ENCODE peak calls at places on chromosomes 5 and 9, in six cellular contexts. One of them, this sample, is unnamed. For H3K4me1, the result is how much of the 10 kb centered on the place peaks cover.

GRCh38 chr9:35981704-35982103 is 23.8 kb upstream of the OR2S2 start:
- DNase-seq in tibial artery: no peak
- DNase-seq in OCI-LY7: peak
- DNase-seq in mammary epithelial cell: no peak
- DNase-seq in naive thymus-derived CD4-positive, alpha-beta T cell: no peak
- DNase-seq in astrocyte: no peak
- DNase-seq in this sample: no peak

GRCh38 chr5:53027913-53028312 is 38.8 kb downstream of the ITGA2 start:
- DNase-seq in tibial artery: peak
- DNase-seq in OCI-LY7: no peak
- DNase-seq in mammary epithelial cell: peak
- DNase-seq in naive thymus-derived CD4-positive, alpha-beta T cell: no peak
- DNase-seq in astrocyte: peak
- DNase-seq in this sample: peak

GRCh38 chr9:11874414-11874813 is 818.8 kb upstream of the TYRP1 start:
- DNase-seq in tibial artery: no peak
- DNase-seq in OCI-LY7: no peak
- DNase-seq in mammary epithelial cell: no peak
- DNase-seq in naive thymus-derived CD4-positive, alpha-beta T cell: no peak
- DNase-seq in astrocyte: no peak
- DNase-seq in this sample: no peak

GRCh38 chr5:177402271-177403043 is 2.0 kb upstream of the PFN3 start:
- DNase-seq in tibial artery: no peak
- DNase-seq in OCI-LY7: no peak
- DNase-seq in mammary epithelial cell: peak
- DNase-seq in naive thymus-derived CD4-positive, alpha-beta T cell: peak
- DNase-seq in astrocyte: peak
- DNase-seq in this sample: peak

GRCh38 chr9:106287108-106287631 is 575.8 kb upstream of the ZNF462 start:
- DNase-seq in tibial artery: no peak
- DNase-seq in OCI-LY7: no peak
- DNase-seq in mammary epithelial cell: peak
- DNase-seq in naive thymus-derived CD4-positive, alpha-beta T cell: no peak
- DNase-seq in astrocyte: no peak
- DNase-seq in this sample: peak

GRCh38 chr9:130662099-130662926 is 2.1 kb upstream of the PRDM12 start:
- DNase-seq in tibial artery: no peak
- DNase-seq in OCI-LY7: no peak
- DNase-seq in mammary epithelial cell: no peak
- DNase-seq in naive thymus-derived CD4-positive, alpha-beta T cell: no peak
- DNase-seq in astrocyte: no peak
- DNase-seq in this sample: no peak

GRCh38 chr9:82513242-82513750 is 524.7 kb downstream of the SPATA31D1 start:
- DNase-seq in tibial artery: no peak
- DNase-seq in OCI-LY7: no peak
- DNase-seq in mammary epithelial cell: no peak
- DNase-seq in naive thymus-derived CD4-positive, alpha-beta T cell: no peak
- DNase-seq in astrocyte: peak
- DNase-seq in this sample: no peak

GRCh38 chr5:74259572-74259971 is 381.0 kb downstream of the ENC1 start:
- DNase-seq in tibial artery: no peak
- DNase-seq in OCI-LY7: no peak
- DNase-seq in mammary epithelial cell: no peak
- DNase-seq in naive thymus-derived CD4-positive, alpha-beta T cell: no peak
- DNase-seq in astrocyte: no peak
- DNase-seq in this sample: no peak

GRCh38 chr5:135491552-135492318 is 39.6 kb upstream of the TIFAB start:
- DNase-seq in tibial artery: no peak
- DNase-seq in OCI-LY7: no peak
- DNase-seq in mammary epithelial cell: peak
- DNase-seq in naive thymus-derived CD4-positive, alpha-beta T cell: no peak
- DNase-seq in astrocyte: no peak
- DNase-seq in this sample: no peak

GRCh38 chr5:6551287-6551954 is 81.4 kb downstream of the NSUN2 start:
- DNase-seq in tibial artery: no peak
- DNase-seq in OCI-LY7: no peak
- DNase-seq in mammary epithelial cell: no peak
- DNase-seq in naive thymus-derived CD4-positive, alpha-beta T cell: no peak
- DNase-seq in astrocyte: peak
- DNase-seq in this sample: peak

GRCh38 chr9:94919376-94920098 is 193.0 kb downstream of the AOPEP start:
- DNase-seq in tibial artery: no peak
- DNase-seq in OCI-LY7: no peak
- DNase-seq in mammary epithelial cell: peak
- DNase-seq in naive thymus-derived CD4-positive, alpha-beta T cell: no peak
- DNase-seq in astrocyte: peak
- DNase-seq in this sample: peak

GRCh38 chr5:173733831-173734491 is 117.5 kb upstream of the BOD1 start:
- DNase-seq in tibial artery: no peak
- DNase-seq in OCI-LY7: peak
- DNase-seq in mammary epithelial cell: no peak
- DNase-seq in naive thymus-derived CD4-positive, alpha-beta T cell: no peak
- DNase-seq in astrocyte: no peak
- DNase-seq in this sample: no peak

GRCh38 chr5:89878140-89878570 is 531.4 kb downstream of the CETN3 start:
- DNase-seq in tibial artery: no peak
- DNase-seq in OCI-LY7: no peak
- DNase-seq in mammary epithelial cell: peak
- DNase-seq in naive thymus-derived CD4-positive, alpha-beta T cell: no peak
- DNase-seq in astrocyte: peak
- DNase-seq in this sample: peak

GRCh38 chr9:132059351-132059750 is 20.3 kb downstream of the MED27 start:
- DNase-seq in tibial artery: no peak
- DNase-seq in OCI-LY7: no peak
- DNase-seq in mammary epithelial cell: no peak
- DNase-seq in naive thymus-derived CD4-positive, alpha-beta T cell: no peak
- DNase-seq in astrocyte: no peak
- DNase-seq in this sample: no peak

DNA sequence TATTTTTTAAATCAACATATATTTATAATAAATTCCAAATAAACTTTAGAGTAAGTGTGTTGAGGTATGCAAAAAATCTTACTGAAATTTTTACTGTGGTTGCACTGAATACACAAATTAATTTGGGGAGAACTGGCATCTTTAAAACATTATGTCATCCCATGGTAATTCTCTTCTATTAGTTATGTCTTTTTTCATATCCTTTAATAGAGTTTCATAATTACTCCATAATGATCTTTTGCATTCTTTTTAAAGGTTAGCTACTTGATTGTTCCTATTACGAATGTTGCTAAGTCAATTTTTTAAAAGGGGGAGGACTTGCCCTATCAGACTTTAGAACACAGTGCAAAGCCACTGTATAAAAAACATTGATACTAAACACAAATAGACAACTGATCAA is 26.8 kb downstream of the SSBP2 start:
- DNase-seq in tibial artery: no peak
- DNase-seq in OCI-LY7: no peak
- DNase-seq in mammary epithelial cell: no peak
- DNase-seq in naive thymus-derived CD4-positive, alpha-beta T cell: no peak
- DNase-seq in astrocyte: no peak
- DNase-seq in this sample: no peak
- H3K4me1 ChIP-seq in tibial artery: under half
- H3K4me1 ChIP-seq in OCI-LY7: under half
- H3K4me1 ChIP-seq in mammary epithelial cell: under half
- H3K4me1 ChIP-seq in naive thymus-derived CD4-positive, alpha-beta T cell: under half
- H3K4me1 ChIP-seq in astrocyte: under half
- H3K4me1 ChIP-seq in this sample: under half

DNA sequence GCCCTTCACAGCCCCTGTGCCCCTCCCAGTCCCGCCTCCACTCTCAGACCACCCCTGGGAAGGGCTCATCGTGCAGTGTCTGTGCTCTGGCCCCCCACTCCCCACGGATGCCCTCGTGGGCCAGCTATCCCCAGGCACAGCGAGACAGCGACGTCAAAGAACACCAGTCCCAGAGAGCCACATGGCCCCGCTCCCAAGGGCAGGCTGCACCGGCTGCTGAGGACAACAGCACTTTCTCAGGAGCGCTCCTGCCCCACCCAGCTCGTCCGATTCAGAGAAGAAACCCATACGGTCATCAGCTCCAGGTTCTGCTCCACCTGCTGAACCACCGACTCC is 4.8 kb upstream of the SNAPC4 start:
- DNase-seq in tibial artery: no peak
- DNase-seq in OCI-LY7: no peak
- DNase-seq in mammary epithelial cell: no peak
- DNase-seq in naive thymus-derived CD4-positive, alpha-beta T cell: no peak
- DNase-seq in astrocyte: no peak
- DNase-seq in this sample: no peak
- H3K4me1 ChIP-seq in tibial artery: under half
- H3K4me1 ChIP-seq in OCI-LY7: under half
- H3K4me1 ChIP-seq in mammary epithelial cell: under half
- H3K4me1 ChIP-seq in naive thymus-derived CD4-positive, alpha-beta T cell: under half
- H3K4me1 ChIP-seq in astrocyte: under half
- H3K4me1 ChIP-seq in this sample: under half

DNA sequence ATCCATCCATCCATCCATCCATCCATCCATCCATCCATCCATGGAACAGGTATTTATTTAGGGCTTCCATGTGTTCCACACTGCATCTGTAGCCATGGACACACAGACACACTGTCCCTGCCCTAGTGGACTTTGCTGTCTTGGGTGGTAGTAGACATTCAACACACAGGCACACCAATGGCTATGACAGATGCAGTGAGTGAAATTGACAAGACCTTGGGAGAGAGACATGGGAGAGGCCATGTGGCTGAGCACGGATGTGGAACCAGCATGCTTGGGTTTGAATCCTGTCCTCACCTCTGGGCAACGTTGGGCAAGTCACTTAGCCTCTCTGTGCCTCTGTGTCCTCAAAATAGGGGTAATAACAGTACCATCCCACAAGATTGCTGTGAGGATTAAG is 45.3 kb downstream of the STOM start:
- DNase-seq in tibial artery: no peak
- DNase-seq in OCI-LY7: no peak
- DNase-seq in mammary epithelial cell: no peak
- DNase-seq in naive thymus-derived CD4-positive, alpha-beta T cell: no peak
- DNase-seq in astrocyte: no peak
- DNase-seq in this sample: no peak
- H3K4me1 ChIP-seq in tibial artery: under half
- H3K4me1 ChIP-seq in OCI-LY7: under half
- H3K4me1 ChIP-seq in mammary epithelial cell: under half
- H3K4me1 ChIP-seq in naive thymus-derived CD4-positive, alpha-beta T cell: under half
- H3K4me1 ChIP-seq in astrocyte: under half
- H3K4me1 ChIP-seq in this sample: half or more

GRCh38 chr5:167576928-167577327 is 714.5 kb upstream of the WWC1 start:
- DNase-seq in tibial artery: no peak
- DNase-seq in OCI-LY7: no peak
- DNase-seq in mammary epithelial cell: no peak
- DNase-seq in naive thymus-derived CD4-positive, alpha-beta T cell: no peak
- DNase-seq in astrocyte: no peak
- DNase-seq in this sample: no peak

GRCh38 chr5:167579701-167580045 is 711.8 kb upstream of the WWC1 start:
- DNase-seq in tibial artery: no peak
- DNase-seq in OCI-LY7: no peak
- DNase-seq in mammary epithelial cell: no peak
- DNase-seq in naive thymus-derived CD4-positive, alpha-beta T cell: no peak
- DNase-seq in astrocyte: peak
- DNase-seq in this sample: no peak

GRCh38 chr5:167578977-167579700 is 712.3 kb upstream of the WWC1 start:
- DNase-seq in tibial artery: no peak
- DNase-seq in OCI-LY7: no peak
- DNase-seq in mammary epithelial cell: no peak
- DNase-seq in naive thymus-derived CD4-positive, alpha-beta T cell: no peak
- DNase-seq in astrocyte: peak
- DNase-seq in this sample: no peak

GRCh38 chr5:167576126-167576525 is 715.3 kb upstream of the WWC1 start:
- DNase-seq in tibial artery: no peak
- DNase-seq in OCI-LY7: no peak
- DNase-seq in mammary epithelial cell: no peak
- DNase-seq in naive thymus-derived CD4-positive, alpha-beta T cell: no peak
- DNase-seq in astrocyte: no peak
- DNase-seq in this sample: no peak

DNA sequence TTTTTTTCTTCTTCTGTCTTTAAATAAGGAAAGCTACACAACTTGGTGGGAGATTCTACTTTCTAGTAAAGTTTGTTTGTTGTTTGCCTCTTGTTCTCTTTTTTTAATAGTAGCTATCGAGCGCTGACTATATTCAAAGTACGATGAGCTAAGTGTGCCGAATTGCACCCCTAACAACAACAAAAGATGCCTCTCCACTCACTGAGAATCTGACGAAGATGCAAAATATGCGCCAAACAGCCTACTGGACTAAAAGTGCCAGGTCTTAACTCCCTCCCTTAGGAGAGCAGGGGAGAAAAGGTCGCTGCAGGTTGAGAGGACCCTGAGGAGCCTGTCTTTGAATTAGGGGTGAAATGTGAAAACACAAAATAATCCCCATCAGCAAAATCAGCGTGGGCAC is 713.8 kb upstream of the WWC1 start:
- DNase-seq in tibial artery: no peak
- DNase-seq in OCI-LY7: no peak
- DNase-seq in mammary epithelial cell: no peak
- DNase-seq in naive thymus-derived CD4-positive, alpha-beta T cell: no peak
- DNase-seq in astrocyte: peak
- DNase-seq in this sample: no peak
- H3K4me1 ChIP-seq in tibial artery: under half
- H3K4me1 ChIP-seq in OCI-LY7: under half
- H3K4me1 ChIP-seq in mammary epithelial cell: under half
- H3K4me1 ChIP-seq in naive thymus-derived CD4-positive, alpha-beta T cell: under half
- H3K4me1 ChIP-seq in astrocyte: under half
- H3K4me1 ChIP-seq in this sample: under half